ENCODE peak calls at places on chromosomes 5 and 9, in seven cellular contexts. One of them, this sample, is unnamed.

GRCh38 chr9:123562844-123563346 is 206.9 kb downstream of the CRB2 start:
- DNase-seq in breast epithelium: no peak
- DNase-seq in spleen: peak; percentile 54
- DNase-seq in IMR-90: peak; percentile 95
- DNase-seq in adrenal gland: peak; percentile 3
- DNase-seq in prostate gland: no peak
- DNase-seq in uterus: peak; percentile 29
- DNase-seq in this sample: peak; percentile 24

GRCh38 chr5:180874804-180875582 is 13.9 kb upstream of the ZFP62 start:
- DNase-seq in breast epithelium: no peak
- DNase-seq in prostate gland: no peak
- DNase-seq in uterus: no peak
- DNase-seq in IMR-90: no peak
- DNase-seq in spleen: no peak
- DNase-seq in adrenal gland: no peak
- DNase-seq in this sample: no peak

GRCh38 chr5:139726248-139726647 is 69.4 kb upstream of the PSD2 start:
- DNase-seq in IMR-90: no peak
- DNase-seq in prostate gland: no peak
- DNase-seq in breast epithelium: no peak
- DNase-seq in uterus: no peak
- DNase-seq in spleen: no peak
- DNase-seq in adrenal gland: peak; percentile 14
- DNase-seq in this sample: no peak

GRCh38 chr5:68027519-68027918 is 188.0 kb upstream of the PIK3R1 start:
- DNase-seq in spleen: no peak
- DNase-seq in breast epithelium: no peak
- DNase-seq in IMR-90: peak; percentile 77
- DNase-seq in uterus: peak; percentile 40
- DNase-seq in adrenal gland: peak; percentile 9
- DNase-seq in prostate gland: peak; percentile 61
- DNase-seq in this sample: peak; percentile 49

GRCh38 chr5:78458843-78459242 is 98.4 kb downstream of the SCAMP1 start:
- DNase-seq in IMR-90: no peak
- DNase-seq in breast epithelium: no peak
- DNase-seq in prostate gland: no peak
- DNase-seq in uterus: no peak
- DNase-seq in adrenal gland: no peak
- DNase-seq in spleen: no peak
- DNase-seq in this sample: no peak

GRCh38 chr9:124348831-124349230 is 66.4 kb downstream of the PSMB7 start:
- DNase-seq in IMR-90: no peak
- DNase-seq in adrenal gland: no peak
- DNase-seq in breast epithelium: no peak
- DNase-seq in spleen: peak; percentile 72
- DNase-seq in prostate gland: no peak
- DNase-seq in uterus: no peak
- DNase-seq in this sample: no peak

GRCh38 chr5:139660105-139660915 is 12.2 kb downstream of the CXXC5 start:
- DNase-seq in IMR-90: no peak
- DNase-seq in prostate gland: peak; percentile 87
- DNase-seq in adrenal gland: peak; percentile 90
- DNase-seq in spleen: peak; percentile 86
- DNase-seq in uterus: no peak
- DNase-seq in breast epithelium: peak; percentile 91
- DNase-seq in this sample: peak; percentile 67

GRCh38 chr5:134506054-134507039 is 19.1 kb upstream of the JADE2 start:
- DNase-seq in uterus: no peak
- DNase-seq in spleen: peak; percentile 74
- DNase-seq in prostate gland: peak; percentile 44
- DNase-seq in IMR-90: no peak
- DNase-seq in adrenal gland: peak; percentile 94
- DNase-seq in breast epithelium: peak; percentile 57
- DNase-seq in this sample: peak; percentile 74

GRCh38 chr9:127915801-127916664 is 808 bp downstream of the ST6GALNAC4 start:
- DNase-seq in IMR-90: no peak
- DNase-seq in prostate gland: no peak
- DNase-seq in uterus: no peak
- DNase-seq in adrenal gland: no peak
- DNase-seq in spleen: peak; percentile 88
- DNase-seq in breast epithelium: no peak
- DNase-seq in this sample: no peak

GRCh38 chr5:154971501-154971900 is 30.6 kb downstream of the MRPL22 start:
- DNase-seq in adrenal gland: no peak
- DNase-seq in IMR-90: peak; percentile 38
- DNase-seq in breast epithelium: no peak
- DNase-seq in uterus: no peak
- DNase-seq in spleen: no peak
- DNase-seq in prostate gland: no peak
- DNase-seq in this sample: no peak

GRCh38 chr5:109907751-109908150 is 218.0 kb downstream of the MAN2A1 start:
- DNase-seq in prostate gland: no peak
- DNase-seq in breast epithelium: no peak
- DNase-seq in IMR-90: peak; percentile 13
- DNase-seq in uterus: no peak
- DNase-seq in spleen: no peak
- DNase-seq in adrenal gland: no peak
- DNase-seq in this sample: no peak

GRCh38 chr5:41068169-41068568 is 3.0 kb downstream of the MROH2B start:
- DNase-seq in uterus: no peak
- DNase-seq in breast epithelium: no peak
- DNase-seq in adrenal gland: no peak
- DNase-seq in IMR-90: no peak
- DNase-seq in spleen: no peak
- DNase-seq in prostate gland: no peak
- DNase-seq in this sample: peak; percentile 33

GRCh38 chr5:122880749-122881148 is 35.3 kb downstream of the SNX24 start:
- DNase-seq in IMR-90: no peak
- DNase-seq in uterus: no peak
- DNase-seq in adrenal gland: no peak
- DNase-seq in prostate gland: no peak
- DNase-seq in spleen: no peak
- DNase-seq in breast epithelium: no peak
- DNase-seq in this sample: no peak

GRCh38 chr5:112492291-112492690 is 73.2 kb upstream of the EPB41L4A start:
- DNase-seq in prostate gland: no peak
- DNase-seq in breast epithelium: no peak
- DNase-seq in spleen: no peak
- DNase-seq in adrenal gland: peak; percentile 44
- DNase-seq in uterus: peak; percentile 15
- DNase-seq in IMR-90: peak; percentile 23
- DNase-seq in this sample: peak; percentile 47

GRCh38 chr5:57181151-57181550 is 7.3 kb downstream of the GPBP1 start:
- DNase-seq in IMR-90: no peak
- DNase-seq in uterus: no peak
- DNase-seq in spleen: no peak
- DNase-seq in breast epithelium: no peak
- DNase-seq in prostate gland: no peak
- DNase-seq in adrenal gland: peak; percentile 32
- DNase-seq in this sample: no peak

GRCh38 chr5:157126-157715 is 34.1 kb upstream of the LRRC14B start:
- DNase-seq in uterus: no peak
- DNase-seq in breast epithelium: peak; percentile 13
- DNase-seq in prostate gland: no peak
- DNase-seq in spleen: peak; percentile 25
- DNase-seq in adrenal gland: no peak
- DNase-seq in IMR-90: no peak
- DNase-seq in this sample: no peak

GRCh38 chr5:53037141-53037859 is 48.1 kb downstream of the ITGA2 start:
- DNase-seq in prostate gland: no peak
- DNase-seq in IMR-90: peak; percentile 78
- DNase-seq in uterus: no peak
- DNase-seq in adrenal gland: no peak
- DNase-seq in spleen: no peak
- DNase-seq in breast epithelium: no peak
- DNase-seq in this sample: no peak

GRCh38 chr5:176859916-176860315 is 39.2 kb downstream of the HK3 start:
- DNase-seq in spleen: no peak
- DNase-seq in prostate gland: no peak
- DNase-seq in breast epithelium: no peak
- DNase-seq in uterus: no peak
- DNase-seq in adrenal gland: no peak
- DNase-seq in IMR-90: no peak
- DNase-seq in this sample: no peak
- H3K27me3 ChIP-seq in spleen: peaks cover 79% of the 10 kb centered on the region
- H3K27me3 ChIP-seq in prostate gland: peaks cover 4% of the 10 kb centered on the region
- H3K27me3 ChIP-seq in breast epithelium: peaks cover 71% of the 10 kb centered on the region
- H3K27me3 ChIP-seq in uterus: no peaks in the 10 kb centered on the region
- H3K27me3 ChIP-seq in adrenal gland: peaks cover 9% of the 10 kb centered on the region
- H3K27me3 ChIP-seq in IMR-90: peaks cover 58% of the 10 kb centered on the region
- H3K27me3 ChIP-seq in this sample: no peaks in the 10 kb centered on the region

DNA sequence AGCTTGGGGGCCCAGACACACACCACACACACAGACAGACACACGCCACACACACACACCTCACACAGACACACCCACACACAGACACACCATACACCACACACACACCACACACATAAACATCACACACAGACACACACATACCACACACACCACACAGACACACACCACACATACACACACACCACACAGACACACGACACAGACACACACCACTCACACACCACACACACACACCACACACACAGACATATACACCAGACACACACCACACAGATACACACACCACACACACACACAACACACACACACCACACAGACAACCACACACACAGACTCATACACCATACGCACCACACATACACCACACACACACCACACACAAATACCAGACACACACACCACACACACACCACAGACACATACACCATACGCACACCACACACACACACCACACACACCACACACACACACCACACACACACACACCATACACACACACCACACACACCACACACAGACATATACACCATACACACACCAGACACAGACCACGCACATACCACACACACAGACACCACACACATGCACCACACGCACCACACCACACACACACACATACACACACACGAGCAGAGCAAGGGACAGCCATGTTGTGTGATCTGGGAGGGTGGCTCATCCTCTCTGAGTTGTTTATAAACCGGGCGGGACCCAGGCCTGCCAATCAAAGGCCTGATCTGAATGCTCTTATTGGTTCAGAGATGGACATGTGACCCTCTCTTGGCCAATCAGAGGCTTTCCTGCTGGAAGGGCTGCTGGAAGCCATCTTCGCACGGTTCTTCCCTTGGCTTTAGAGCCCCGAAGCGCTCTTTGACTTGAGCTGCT is 148.3 kb downstream of the GAPVD1 start:
- DNase-seq in breast epithelium: no peak
- DNase-seq in uterus: peak; percentile 53
- DNase-seq in adrenal gland: peak; percentile 15
- DNase-seq in IMR-90: peak; percentile 53
- DNase-seq in prostate gland: no peak
- DNase-seq in spleen: no peak
- DNase-seq in this sample: peak; percentile 86
- TF ChIP-seq POLR2A in breast epithelium: no peak
- TF ChIP-seq POLR2A in uterus: no peak
- TF ChIP-seq POLR2A in adrenal gland: no peak
- TF ChIP-seq POLR2A in IMR-90: no peak
- TF ChIP-seq POLR2A in prostate gland: no peak
- TF ChIP-seq POLR2A in spleen: no peak
- TF ChIP-seq POLR2A in this sample: no peak

DNA sequence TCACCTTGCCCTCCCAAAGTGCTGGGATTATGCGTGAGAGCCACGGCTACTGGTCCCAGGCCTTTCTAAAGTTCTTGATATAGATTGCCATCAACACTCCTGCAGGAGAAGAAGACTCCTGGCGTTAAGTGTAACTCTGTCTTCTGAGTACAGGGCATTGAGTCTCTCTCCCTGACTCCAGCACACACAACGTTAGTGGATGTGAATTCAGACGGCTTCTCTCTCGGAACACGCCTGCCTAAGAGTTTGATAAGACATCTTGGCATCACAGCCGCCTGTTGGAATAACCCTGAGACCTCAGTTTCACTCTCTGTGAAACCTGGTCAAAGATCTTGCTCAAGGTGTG is 27.5 kb upstream of the PPARGC1B start:
- DNase-seq in prostate gland: no peak
- DNase-seq in spleen: no peak
- DNase-seq in adrenal gland: no peak
- DNase-seq in uterus: no peak
- DNase-seq in IMR-90: no peak
- DNase-seq in breast epithelium: no peak
- DNase-seq in this sample: no peak
- H3K27me3 ChIP-seq in prostate gland: no peaks in the 10 kb centered on the region
- H3K27me3 ChIP-seq in spleen: no peaks in the 10 kb centered on the region
- H3K27me3 ChIP-seq in adrenal gland: no peaks in the 10 kb centered on the region
- H3K27me3 ChIP-seq in uterus: no peaks in the 10 kb centered on the region
- H3K27me3 ChIP-seq in IMR-90: peaks cover 47% of the 10 kb centered on the region
- H3K27me3 ChIP-seq in breast epithelium: no peaks in the 10 kb centered on the region
- H3K27me3 ChIP-seq in this sample: no peaks in the 10 kb centered on the region

DNA sequence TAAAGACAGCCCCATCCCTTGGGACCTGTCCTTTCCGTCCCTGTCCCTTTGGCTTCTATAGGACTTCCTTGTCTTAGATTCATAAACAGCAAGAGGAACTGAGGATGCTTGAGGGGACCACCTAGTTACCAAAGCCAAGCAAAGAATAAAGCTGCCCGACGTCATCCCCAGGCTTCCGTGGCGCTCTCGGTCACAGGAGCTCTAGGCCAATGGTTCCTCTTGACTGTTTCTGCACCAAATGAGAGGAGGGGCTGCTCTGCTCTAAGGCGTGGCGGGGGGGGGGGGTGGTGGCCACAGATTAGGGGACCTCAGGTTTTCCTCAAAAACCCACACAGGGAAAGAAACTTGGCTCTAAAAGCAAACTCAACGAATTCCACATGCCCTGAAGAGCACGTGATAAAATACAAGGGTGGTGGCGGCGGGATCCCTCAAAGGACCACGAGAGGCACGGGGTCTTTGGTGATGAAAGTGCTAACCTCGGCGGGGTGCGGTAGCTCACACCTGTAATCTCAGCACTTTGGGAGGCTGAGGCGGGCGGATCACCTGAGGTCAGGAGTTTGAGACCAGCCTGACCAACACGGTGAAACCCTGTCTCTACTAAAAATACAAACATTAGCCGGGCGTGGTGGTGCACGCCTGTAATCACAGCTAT is 53.7 kb downstream of the USP20 start:
- DNase-seq in adrenal gland: no peak
- DNase-seq in IMR-90: no peak
- DNase-seq in uterus: no peak
- DNase-seq in spleen: peak; percentile 87
- DNase-seq in prostate gland: no peak
- DNase-seq in breast epithelium: no peak
- DNase-seq in this sample: no peak
- TF ChIP-seq POLR2A in adrenal gland: no peak
- TF ChIP-seq POLR2A in IMR-90: no peak
- TF ChIP-seq POLR2A in uterus: no peak
- TF ChIP-seq POLR2A in spleen: no peak
- TF ChIP-seq POLR2A in prostate gland: no peak
- TF ChIP-seq POLR2A in breast epithelium: no peak
- TF ChIP-seq POLR2A in this sample: no peak